ENCODE peak calls at places on chromosomes 13 and 19, in eight cellular contexts. C, N, T, H, E, S, R and J are unnamed samples.

GRCh38 chr13:49587311-49587847 is 2.0 kb upstream of the RCBTB1 start:
- DNase-seq in H (no peak), S (no peak), C (no peak), E (no peak), R (no peak), N (no peak), T (no peak), J (no peak)

GRCh38 chr13:33633701-33634525 is 184.0 kb upstream of the RFC3 start:
- DNase-seq in N (no peak), H (no peak), R (no peak), C (no peak), E (no peak), S (no peak), T (peak; percentile 30), J (no peak)

GRCh38 chr13:73661687-73662425 is 472.3 kb downstream of the KLF12 start:
- DNase-seq in C (no peak), R (no peak), T (no peak), E (no peak), N (no peak), S (no peak), H (no peak), J (no peak)

GRCh38 chr13:101452519-101453485 is at the start of gene ITGBL1:
- DNase-seq in N (no peak), E (no peak), T (no peak), H (no peak), C (no peak), S (peak; percentile 68), R (no peak), J (peak; percentile 78)

GRCh38 chr13:95243207-95243606 is 58.0 kb downstream of the ABCC4 start:
- DNase-seq in S (no peak), R (no peak), H (no peak), E (no peak), C (no peak), N (no peak), T (no peak), J (no peak)

GRCh38 chr13:20738616-20739015 is 35.1 kb downstream of the IL17D start:
- DNase-seq in E (no peak), R (no peak), T (no peak), H (no peak), N (no peak), S (no peak), C (no peak), J (no peak)

GRCh38 chr13:112063309-112063626 is 3.7 kb upstream of the SOX1 start:
- DNase-seq in S (no peak), T (no peak), R (no peak), E (no peak), H (no peak), N (no peak), C (no peak), J (no peak)

GRCh38 chr19:47390533-47391488 is 28.5 kb downstream of the MEIS3 start:
- DNase-seq in S (no peak), E (no peak), C (no peak), T (no peak), H (no peak), N (no peak), R (no peak), J (no peak)

GRCh38 chr19:7993560-7993959 is 11.9 kb downstream of the ELAVL1 start:
- DNase-seq in E (no peak), T (no peak), N (no peak), H (no peak), R (no peak), C (no peak), S (no peak), J (peak; percentile 54)

GRCh38 chr19:10820173-10820572 is 15.8 kb downstream of the TMED1 start:
- DNase-seq in R (no peak), H (no peak), C (no peak), S (no peak), E (no peak), N (no peak), T (no peak), J (no peak)

GRCh38 chr13:100269837-100270236 is 180.9 kb downstream of the PCCA start:
- DNase-seq in T (no peak), H (peak; percentile 79), N (no peak), S (peak; percentile 73), R (no peak), E (peak; percentile 49), C (peak; percentile 87), J (no peak)

GRCh38 chr19:13001502-13002388 is 6.5 kb downstream of the NFIX start:
- DNase-seq in H (peak; percentile 92), C (peak; percentile 71), E (no peak), T (no peak), R (no peak), N (no peak), S (peak; percentile 90), J (no peak)

GRCh38 chr19:48513289-48514122 is 1.9 kb upstream of the LMTK3 start:
- DNase-seq in N (no peak), R (no peak), C (peak; percentile 72), S (no peak), H (peak; percentile 39), T (peak; percentile 92), E (no peak), J (peak; percentile 84)

GRCh38 chr19:45187421-45188100 is 9.0 kb downstream of the BLOC1S3 start:
- DNase-seq in N (no peak), R (no peak), E (no peak), S (no peak), C (no peak), T (no peak), H (no peak), J (no peak)

GRCh38 chr13:93256998-93257397 is 30.4 kb downstream of the GPC6 start:
- DNase-seq in T (no peak), E (no peak), N (no peak), H (no peak), C (no peak), R (no peak), S (no peak), J (no peak)

GRCh38 chr13:93265800-93266199 is 39.2 kb downstream of the GPC6 start:
- DNase-seq in H (no peak), T (no peak), E (no peak), N (no peak), C (no peak), S (no peak), R (no peak), J (no peak)

GRCh38 chr13:93259527-93260080 is 33.0 kb downstream of the GPC6 start:
- DNase-seq in N (no peak), C (no peak), E (no peak), T (no peak), H (no peak), S (no peak), R (no peak), J (no peak)

GRCh38 chr13:93262729-93263128 is 36.1 kb downstream of the GPC6 start:
- DNase-seq in E (no peak), T (peak; percentile 48), R (no peak), C (no peak), H (no peak), N (no peak), S (no peak), J (no peak)

DNA sequence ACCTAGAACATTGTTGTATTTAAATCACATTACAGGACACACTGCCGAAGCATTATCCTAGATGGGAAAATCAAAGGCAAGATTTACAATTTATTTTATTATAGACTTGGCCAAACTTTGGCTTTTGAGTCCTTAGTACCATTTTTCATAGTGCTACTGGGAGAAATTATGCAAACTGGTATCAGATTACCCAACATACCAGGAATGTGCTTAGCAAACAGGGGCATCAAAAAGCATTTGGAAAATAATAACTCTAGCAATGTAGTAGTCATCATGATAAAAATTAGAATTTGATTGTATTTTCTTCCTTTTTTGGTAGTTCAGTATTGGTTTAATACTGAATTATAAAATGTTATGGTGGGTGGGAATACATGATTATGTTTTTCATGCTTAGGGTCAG is 34.0 kb downstream of the GPC6 start:
- DNase-seq in H (no peak), S (no peak), R (no peak), T (no peak), C (no peak), E (no peak), N (no peak), J (no peak)
- TF ChIP-seq EP300 in H (no peak), S (no peak), R (no peak), T (no peak), C (no peak), E (no peak), N (no peak), J (no peak)

GRCh38 chr13:53007872-53008271 is 20.7 kb upstream of the OLFM4 start:
- DNase-seq in T (no peak), S (no peak), H (no peak), C (no peak), E (no peak), R (no peak), N (no peak), J (peak; percentile 35)

GRCh38 chr13:53005631-53006030 is 23.0 kb upstream of the OLFM4 start:
- DNase-seq in C (no peak), E (no peak), T (no peak), R (no peak), S (no peak), H (no peak), N (no peak), J (no peak)

GRCh38 chr13:53001871-53002270 is 26.7 kb upstream of the OLFM4 start:
- DNase-seq in E (no peak), S (no peak), N (no peak), C (no peak), H (no peak), R (no peak), T (no peak), J (no peak)

GRCh38 chr13:53001444-53001843 is 27.2 kb upstream of the OLFM4 start:
- DNase-seq in S (no peak), T (no peak), E (no peak), H (no peak), C (no peak), R (no peak), N (no peak), J (no peak)

GRCh38 chr13:53004605-53005004 is 24.0 kb upstream of the OLFM4 start:
- DNase-seq in C (no peak), H (no peak), R (no peak), E (no peak), S (no peak), N (no peak), T (no peak), J (no peak)
- TF ChIP-seq EP300 in C (no peak), H (no peak), R (no peak), E (no peak), S (no peak), N (no peak), T (no peak), J (no peak)

GRCh38 chr19:1945899-1946298 is 4.9 kb downstream of the CSNK1G2 start:
- DNase-seq in N (no peak), H (no peak), C (peak; percentile 40), S (no peak), R (no peak), E (no peak), T (peak; percentile 56), J (peak; percentile 66)
- TF ChIP-seq EP300 in N (no peak), H (no peak), C (no peak), S (no peak), R (no peak), E (no peak), T (no peak), J (no peak)

DNA sequence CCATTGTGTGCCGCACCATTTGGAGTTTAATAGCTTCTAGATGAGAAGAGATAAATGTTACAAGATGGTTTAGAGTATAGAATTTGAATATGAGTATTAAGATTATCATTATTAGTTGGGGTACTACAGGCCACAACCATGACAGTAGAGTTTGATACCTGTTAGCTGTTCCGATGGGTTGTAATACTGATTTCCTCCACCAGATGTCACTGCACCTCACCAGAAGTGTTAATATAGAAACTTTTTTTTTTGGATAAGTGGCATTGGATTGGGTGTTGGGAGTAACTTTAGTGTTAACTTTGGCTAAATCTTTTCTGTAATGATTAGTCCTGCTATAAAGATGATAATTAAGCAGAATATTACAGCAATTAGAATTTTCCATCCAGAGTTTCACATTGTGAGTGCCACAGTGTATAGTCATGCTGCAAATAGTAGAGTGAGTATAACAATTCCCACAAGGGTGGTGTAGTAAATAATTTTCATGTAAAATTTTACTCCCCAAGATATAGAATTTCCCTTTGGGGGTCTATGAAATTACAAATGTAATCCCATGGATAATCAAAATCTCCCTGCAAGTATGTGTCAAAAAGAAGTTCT is 56.3 kb downstream of the PSG3 start:
- DNase-seq in E (no peak), N (no peak), S (no peak), C (no peak), T (peak; percentile 63), R (no peak), H (no peak), J (no peak)
- TF ChIP-seq EP300 in E (no peak), N (no peak), S (no peak), C (no peak), T (no peak), R (no peak), H (no peak), J (no peak)